ENCODE peak calls at places on chromosomes 11 and 22, in six cellular contexts. U is heart left ventricle, P is spleen, J is body of pancreas, D is H1, S is HCT116. T is an unnamed sample.

GRCh38 chr22:43731986-43732385 is 80.1 kb downstream of the EFCAB6 start:
- DNase-seq in J (no peak), P (no peak), U (no peak), D (no peak), S (no peak), T (no peak)

GRCh38 chr22:17243524-17243923 is 24.3 kb upstream of the ADA2 start:
- DNase-seq in U (no peak), D (no peak), J (no peak), S (no peak), P (peak), T (no peak)

GRCh38 chr11:64656797-64657196 is 65.8 kb downstream of the SLC22A12 start:
- DNase-seq in J (no peak), U (no peak), P (no peak), D (no peak), S (no peak), T (no peak)

GRCh38 chr11:69320756-69321741 is 27.1 kb downstream of the MYEOV start:
- DNase-seq in S (no peak), U (no peak), P (peak), J (no peak), D (no peak), T (no peak)

GRCh38 chr11:29260939-29261705 is 755.7 kb downstream of the KCNA4 start:
- DNase-seq in J (no peak), U (no peak), D (no peak), S (peak), P (no peak), T (no peak)

GRCh38 chr11:95716266-95716665 is 73.3 kb downstream of the FAM76B start:
- DNase-seq in P (no peak), J (no peak), D (no peak), S (no peak), U (no peak), T (no peak)

GRCh38 chr22:49660794-49661781 is 166.6 kb downstream of the BRD1 start:
- DNase-seq in U (peak), P (peak), S (no peak), D (no peak), J (no peak), T (peak)

GRCh38 chr22:45334068-45334467 is 24.3 kb downstream of the FAM118A start:
- DNase-seq in S (no peak), P (no peak), J (no peak), U (no peak), D (no peak), T (no peak)

GRCh38 chr11:42494459-42494858 is 817.3 kb upstream of the API5 start:
- DNase-seq in D (no peak), P (no peak), S (no peak), J (no peak), U (no peak), T (no peak)

GRCh38 chr11:94973099-94973968 is at the start of the genes CWC15 and KDM4D:
- DNase-seq in P (peak), J (peak), S (peak), D (peak), U (peak), T (peak)

GRCh38 chr22:26658671-26659478 is 1.5 kb downstream of the MIAT start:
- DNase-seq in P (peak), D (peak), J (peak), S (peak), U (peak), T (no peak)

GRCh38 chr11:116283300-116283699 is 489.5 kb downstream of the BUD13 start:
- DNase-seq in P (no peak), S (no peak), U (no peak), J (no peak), D (no peak), T (no peak)

GRCh38 chr11:8809605-8810272 is 101.2 kb upstream of the AKIP1 start:
- DNase-seq in D (no peak), J (no peak), S (no peak), P (no peak), U (no peak), T (no peak)

GRCh38 chr11:8811571-8811970 is 99.4 kb upstream of the AKIP1 start:
- DNase-seq in J (no peak), U (no peak), P (no peak), D (no peak), S (no peak), T (no peak)

GRCh38 chr11:8809185-8809584 is 101.8 kb upstream of the AKIP1 start:
- DNase-seq in P (no peak), D (no peak), J (no peak), S (no peak), U (no peak), T (no peak)

GRCh38 chr11:8812438-8812837 is 98.6 kb upstream of the AKIP1 start:
- DNase-seq in P (no peak), U (no peak), S (no peak), D (no peak), J (peak), T (peak)

GRCh38 chr11:8810331-8811301 is 100.4 kb upstream of the AKIP1 start:
- DNase-seq in S (no peak), J (peak), P (peak), D (no peak), U (peak), T (peak)
- H3K4me3 ChIP-seq in S (no peak), J (peak), P (peak), D (peak), U (peak), T (peak)

DNA sequence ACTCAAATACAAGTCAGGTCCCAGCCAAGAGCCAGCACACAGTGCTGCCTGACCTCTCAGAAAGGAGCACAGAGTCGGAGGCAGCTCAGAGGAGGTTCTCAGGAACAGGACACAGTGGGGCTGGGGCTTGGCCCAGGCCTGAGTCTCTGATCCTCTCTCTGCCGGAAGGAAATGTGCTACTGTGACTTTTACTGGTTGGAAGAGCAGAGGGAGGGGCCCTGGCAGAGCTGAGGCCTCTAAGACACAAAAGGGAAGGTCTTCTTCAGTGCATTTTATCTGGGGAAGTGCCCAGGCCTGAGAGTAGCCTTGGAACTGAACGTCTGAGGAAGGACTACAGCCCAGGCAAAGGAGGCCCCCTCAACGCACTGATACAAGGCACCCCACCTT is 16.2 kb upstream of the CASTOR1 start:
- DNase-seq in D (no peak), J (peak), U (peak), S (no peak), P (peak), T (peak)
- TF ChIP-seq POLR2A in D (no peak), J (peak), U (no peak), S (no peak), P (peak), T (no peak)

DNA sequence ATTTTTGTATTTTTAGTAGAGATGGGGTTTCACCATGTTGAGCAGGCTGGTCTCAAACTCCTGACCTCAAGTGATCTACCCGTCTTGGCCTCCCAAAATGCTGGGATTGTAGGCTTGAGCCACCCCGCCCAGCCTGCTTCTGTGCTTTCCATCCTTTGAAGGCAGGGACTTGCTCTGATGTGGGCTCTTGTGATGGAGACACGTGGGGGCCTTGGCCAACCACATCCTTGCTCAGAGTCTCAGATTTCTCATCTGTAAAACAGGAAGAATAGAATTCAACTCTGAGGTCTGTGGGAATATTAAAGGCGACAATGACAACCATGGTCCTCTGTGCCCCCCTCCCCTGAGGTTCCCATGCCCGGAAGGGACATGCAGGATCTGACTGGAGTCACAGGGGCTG is 3.8 kb upstream of the GGA1 start:
- DNase-seq in U (no peak), J (no peak), D (no peak), S (no peak), P (peak), T (no peak)
- H3K4me3 ChIP-seq in U (no peak), J (no peak), D (no peak), S (no peak), P (no peak), T (no peak)

DNA sequence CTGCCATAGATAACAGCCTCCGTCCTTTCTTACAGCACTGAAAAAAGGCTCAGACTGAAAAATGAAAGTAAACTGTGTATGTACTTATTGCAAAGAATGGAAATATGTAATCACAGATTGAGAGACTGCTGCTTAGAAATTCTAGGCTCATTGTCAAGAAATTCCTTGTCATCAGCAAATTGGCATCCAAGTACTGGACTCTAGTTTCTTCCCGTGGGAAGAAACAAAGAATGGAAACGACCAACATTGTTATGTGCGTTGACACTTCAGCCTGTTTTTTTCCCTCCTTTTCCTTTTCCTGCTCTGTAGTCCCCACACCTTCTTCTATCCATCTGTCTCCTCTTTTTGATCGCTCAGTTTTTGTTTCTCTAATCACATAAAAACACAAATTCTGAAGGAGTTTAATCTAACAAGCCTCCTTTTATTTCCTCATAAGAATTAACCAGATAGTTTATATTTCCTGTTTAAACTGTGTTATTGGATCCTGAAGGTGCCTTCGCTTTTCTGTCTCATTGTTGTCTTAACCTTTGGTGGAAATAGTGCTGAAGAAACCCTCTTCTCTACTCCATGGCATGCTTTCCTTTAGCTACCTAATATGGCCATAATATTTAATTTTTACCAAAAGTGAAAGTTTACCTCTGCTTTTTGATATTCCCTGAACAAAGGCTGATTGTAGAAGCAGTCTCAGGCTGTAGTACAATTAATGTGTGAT is 20.0 kb upstream of the CASP12 start:
- DNase-seq in P (no peak), S (no peak), J (no peak), D (no peak), U (no peak), T (no peak)
- TF ChIP-seq POLR2A in P (no peak), S (no peak), J (no peak), D (no peak), U (no peak), T (no peak)

T was measured in suprapubic skin.